ENCODE peak calls at places on chromosomes 7 and 10, in eight cellular contexts. Z is left lung; B is colonic mucosa; P is neural progenitor cell; L is CD8-positive, alpha-beta T cell; N is lung; V is left ventricle myocardium inferior; H is A549. D is an unnamed sample.

GRCh38 chr7:130352335-130353074 is 7.9 kb downstream of the CPA5 start:
- DNase-seq in B (no peak), L (no peak), Z (no peak), H (no peak), N (no peak), P (peak), V (no peak), D (no peak)

GRCh38 chr7:21651697-21652096 is 108.9 kb downstream of the DNAH11 start:
- DNase-seq in H (no peak), L (no peak), Z (no peak), V (no peak), N (no peak), B (no peak), P (no peak), D (no peak)

GRCh38 chr10:18158698-18159342 is 18.6 kb downstream of the CACNB2 start:
- DNase-seq in N (no peak), P (no peak), L (no peak), V (no peak), B (no peak), H (no peak), Z (no peak), D (no peak)

GRCh38 chr10:25555865-25556264 is 378.2 kb upstream of the MYO3A start:
- DNase-seq in H (no peak), V (no peak), Z (no peak), P (no peak), N (no peak), B (no peak), L (no peak), D (no peak)

GRCh38 chr7:74226633-74227032 is 16.8 kb downstream of the LAT2 start:
- DNase-seq in N (peak), H (no peak), P (no peak), L (no peak), V (no peak), Z (no peak), B (no peak), D (no peak)

GRCh38 chr7:4951903-4952636 is 6.9 kb downstream of the MMD2 start:
- DNase-seq in L (no peak), Z (no peak), V (no peak), N (no peak), P (peak), H (no peak), B (no peak), D (no peak)

GRCh38 chr7:156993021-156993924 is 17.2 kb downstream of the MNX1 start:
- DNase-seq in H (no peak), V (no peak), P (no peak), N (no peak), L (no peak), Z (peak), B (peak), D (no peak)

GRCh38 chr10:4754143-4754542 is 71.9 kb upstream of the AKR1E2 start:
- DNase-seq in H (no peak), P (no peak), V (no peak), N (no peak), L (no peak), Z (no peak), B (no peak), D (no peak)

GRCh38 chr10:61100882-61101281 is 156.9 kb upstream of the RHOBTB1 start:
- DNase-seq in V (no peak), L (no peak), H (no peak), Z (peak), B (no peak), N (no peak), P (no peak), D (no peak)

GRCh38 chr7:75950111-75950681 is 35.2 kb downstream of the POR start:
- DNase-seq in L (no peak), V (no peak), Z (peak), B (no peak), N (no peak), P (no peak), H (no peak), D (no peak)

GRCh38 chr7:92778972-92779371 is 57.4 kb downstream of the CDK6 start:
- DNase-seq in B (no peak), P (no peak), Z (no peak), H (no peak), N (no peak), L (no peak), V (no peak), D (peak)

GRCh38 chr7:1220958-1221745 is 11.5 kb upstream of the UNCX start:
- DNase-seq in Z (peak), L (no peak), N (no peak), B (no peak), V (no peak), H (no peak), P (peak), D (no peak)

GRCh38 chr10:131790021-131790420 is 110.8 kb upstream of the PPP2R2D start:
- DNase-seq in Z (no peak), H (peak), V (no peak), P (no peak), B (no peak), N (no peak), L (no peak), D (peak)

GRCh38 chr7:46463170-46463569 is 542.1 kb upstream of the IGFBP3 start:
- DNase-seq in N (no peak), P (no peak), V (no peak), Z (no peak), B (no peak), L (no peak), H (no peak), D (no peak)

GRCh38 chr10:80855348-80855971 is 317.8 kb downstream of the SH2D4B start:
- DNase-seq in N (no peak), L (no peak), Z (peak), H (no peak), P (peak), V (no peak), B (no peak), D (no peak)

GRCh38 chr7:103714377-103714927 is 268.4 kb upstream of the SLC26A5 start:
- DNase-seq in L (no peak), Z (no peak), P (no peak), V (no peak), N (no peak), H (no peak), B (no peak), D (no peak)

GRCh38 chr10:100081075-100082001 is at the start of gene CPN1:
- DNase-seq in H (no peak), P (no peak), V (no peak), N (no peak), B (no peak), L (no peak), Z (no peak), D (no peak)

GRCh38 chr10:42963302-42963701 is 113.6 kb upstream of the RET start:
- DNase-seq in V (peak), P (no peak), H (no peak), Z (peak), B (peak), N (no peak), L (no peak), D (peak)

GRCh38 chr10:129954916-129955315 is 9.2 kb downstream of the EBF3 start:
- DNase-seq in V (no peak), B (no peak), Z (no peak), L (no peak), P (no peak), N (no peak), H (no peak), D (no peak)

GRCh38 chr10:93566435-93567276 is at the start of gene FFAR4:
- DNase-seq in B (peak), N (no peak), Z (peak), H (peak), P (peak), V (peak), L (no peak), D (peak)

GRCh38 chr10:29319205-29319781 is 30.4 kb downstream of the LYZL1 start:
- DNase-seq in B (no peak), H (no peak), V (no peak), L (no peak), Z (no peak), N (no peak), P (no peak), D (no peak)

GRCh38 chr7:29328811-29329210 is 134.2 kb downstream of the CHN2 start:
- DNase-seq in H (no peak), V (no peak), P (no peak), L (no peak), B (no peak), Z (no peak), N (no peak), D (no peak)

GRCh38 chr7:55576753-55577152 is 4.5 kb upstream of the VOPP1 start:
- DNase-seq in N (no peak), Z (no peak), P (no peak), H (no peak), B (no peak), V (no peak), L (no peak), D (no peak)

GRCh38 chr7:2754912-2755311 is 66.9 kb downstream of the AMZ1 start:
- DNase-seq in Z (peak), L (no peak), N (no peak), V (no peak), P (no peak), B (no peak), H (no peak), D (no peak)

GRCh38 chr10:129963831-129964501 is at the start of gene EBF3:
- DNase-seq in Z (peak), H (no peak), N (no peak), V (peak), L (peak), B (peak), P (peak), D (peak)

GRCh38 chr10:118442032-118442431 is 99.9 kb upstream of the FAM204A start:
- DNase-seq in L (no peak), P (no peak), Z (no peak), N (no peak), B (no peak), V (no peak), H (no peak), D (no peak)

GRCh38 chr10:8100366-8100765 is 45.9 kb downstream of the GATA3 start:
- DNase-seq in N (no peak), B (no peak), L (no peak), V (no peak), Z (no peak), H (no peak), P (no peak), D (no peak)

GRCh38 chr10:22733992-22734391 is 19.6 kb upstream of the PIP4K2A start:
- DNase-seq in P (no peak), V (no peak), Z (no peak), B (no peak), N (no peak), L (no peak), H (no peak), D (no peak)

GRCh38 chr7:80659120-80660055 is 20.9 kb downstream of the CD36 start:
- DNase-seq in Z (no peak), N (no peak), L (no peak), P (peak), V (no peak), H (peak), B (no peak), D (no peak)

GRCh38 chr7:148790327-148790726 is 91.6 kb downstream of the CUL1 start:
- DNase-seq in V (no peak), B (no peak), Z (no peak), L (no peak), N (no peak), H (no peak), P (no peak), D (no peak)

GRCh38 chr7:74585844-74586243 is 71.7 kb upstream of the GTF2I start:
- DNase-seq in P (no peak), L (no peak), N (no peak), H (no peak), B (no peak), Z (no peak), V (no peak), D (no peak)

GRCh38 chr10:103548006-103548405 is 54.5 kb downstream of the NEURL1 start:
- DNase-seq in B (no peak), V (no peak), H (no peak), Z (no peak), N (no peak), P (no peak), L (no peak), D (no peak)

GRCh38 chr7:45586748-45587520 is 12.8 kb downstream of the ADCY1 start:
- DNase-seq in V (no peak), P (no peak), H (no peak), Z (no peak), L (no peak), B (no peak), N (no peak), D (peak)

GRCh38 chr7:27164381-27165088 is 802 bp downstream of the HOXA9 start:
- DNase-seq in B (no peak), L (no peak), H (no peak), Z (peak), N (no peak), P (peak), V (peak), D (peak)

GRCh38 chr7:125126376-125126775 is 196.8 kb upstream of the POT1 start:
- DNase-seq in H (no peak), N (no peak), Z (no peak), V (no peak), L (no peak), P (no peak), B (no peak), D (no peak)

GRCh38 chr7:125127304-125127703 is 197.7 kb upstream of the POT1 start:
- DNase-seq in B (no peak), L (no peak), P (no peak), V (no peak), H (no peak), Z (no peak), N (no peak), D (no peak)

GRCh38 chr7:125125315-125125714 is 195.7 kb upstream of the POT1 start:
- DNase-seq in H (no peak), V (no peak), Z (no peak), P (no peak), N (no peak), B (no peak), L (no peak), D (peak)

DNA sequence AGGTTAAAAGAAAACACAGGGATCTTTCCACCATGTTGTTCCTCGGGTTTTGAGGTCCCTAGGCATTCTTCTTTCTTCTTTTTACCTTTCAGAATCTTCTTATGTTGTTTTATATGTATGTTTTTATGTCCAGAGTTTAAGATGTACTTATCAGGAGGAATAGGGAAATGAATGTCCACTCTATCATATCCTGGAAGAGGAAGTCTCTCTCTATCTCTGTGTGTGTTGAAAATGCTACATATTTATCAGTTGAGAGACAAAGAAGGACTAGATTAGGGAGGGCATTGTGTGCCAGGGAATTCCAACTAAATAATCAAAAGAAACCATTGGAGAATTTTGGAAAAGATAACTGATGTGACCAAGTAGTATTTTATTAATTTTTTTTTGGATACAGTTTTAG is 200.5 kb upstream of the POT1 start:
- DNase-seq in P (no peak), Z (no peak), L (no peak), V (no peak), H (no peak), N (no peak), B (no peak), D (no peak)
- H3K27ac ChIP-seq in P (no peak), Z (no peak), L (no peak), V (no peak), H (no peak), N (no peak), B (no peak), D (no peak)

DNA sequence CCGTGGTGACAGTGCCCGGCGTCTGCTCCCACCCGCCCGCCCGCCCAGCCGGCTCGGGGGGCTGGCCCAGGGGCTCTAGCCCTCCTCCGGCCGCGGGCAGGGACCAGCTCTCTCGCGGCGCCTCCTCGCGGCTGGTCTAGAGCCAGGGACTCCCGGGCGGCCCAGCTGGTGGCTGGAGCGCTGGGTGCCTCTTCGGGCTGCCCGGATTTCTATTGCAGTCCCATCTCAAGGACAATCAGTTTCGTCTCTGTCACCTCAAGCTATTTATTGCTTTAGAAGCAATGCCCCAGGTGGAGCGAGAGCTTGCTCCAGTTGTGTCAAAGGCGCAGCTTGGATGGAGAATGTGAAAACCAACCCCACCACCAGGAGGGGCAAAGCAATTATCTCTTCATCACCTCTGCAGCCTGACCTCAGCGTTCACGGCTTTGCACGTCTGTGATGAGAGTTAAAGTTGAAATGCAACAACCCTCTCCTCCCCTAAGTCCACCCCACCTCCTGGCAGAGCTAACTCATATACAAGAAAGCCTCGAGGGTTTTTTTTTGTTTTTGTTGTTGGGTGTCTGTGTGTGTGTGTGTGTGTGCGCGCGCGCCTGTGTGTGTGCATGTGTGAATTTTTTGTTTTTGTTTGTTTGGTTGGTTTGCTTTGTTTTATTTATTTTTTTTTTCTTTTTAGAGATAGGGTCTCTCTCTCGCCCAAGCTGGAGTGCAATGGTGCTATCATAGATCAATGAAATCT is at the start of gene ITGA8:
- DNase-seq in Z (peak), V (no peak), P (peak), H (peak), B (peak), N (no peak), L (no peak), D (no peak)
- H3K27ac ChIP-seq in Z (peak), V (no peak), P (no peak), H (no peak), B (peak), N (peak), L (no peak), D (no peak)

GRCh38 chr10:79293841-79294705 is 53.2 kb upstream of the PPIF start:
- DNase-seq in P (no peak), V (no peak), H (no peak), Z (peak), L (no peak), B (no peak), N (peak), D (no peak)

GRCh38 chr10:79289801-79290200 is 57.5 kb upstream of the PPIF start:
- DNase-seq in Z (no peak), L (no peak), B (peak), P (no peak), V (no peak), H (no peak), N (no peak), D (no peak)

GRCh38 chr10:79292789-79293746 is 54.2 kb upstream of the PPIF start:
- DNase-seq in Z (peak), P (peak), B (no peak), L (no peak), V (no peak), H (peak), N (no peak), D (no peak)

GRCh38 chr10:79295593-79295992 is 51.7 kb upstream of the PPIF start:
- DNase-seq in P (no peak), N (peak), L (no peak), H (no peak), B (no peak), V (no peak), Z (peak), D (no peak)

GRCh38 chr10:79292026-79292425 is 55.2 kb upstream of the PPIF start:
- DNase-seq in V (no peak), B (no peak), H (no peak), P (no peak), L (no peak), N (no peak), Z (no peak), D (no peak)
- H3K27ac ChIP-seq in V (peak), B (no peak), H (no peak), P (no peak), L (no peak), N (peak), Z (peak), D (no peak)

GRCh38 chr7:6106140-6106904 is 75.1 kb downstream of the ANKRD61 start:
- DNase-seq in L (peak), B (peak), H (no peak), P (peak), Z (no peak), V (no peak), N (no peak), D (peak)
- H3K27ac ChIP-seq in L (peak), B (peak), H (peak), P (no peak), Z (peak), V (peak), N (peak), D (peak)

DNA sequence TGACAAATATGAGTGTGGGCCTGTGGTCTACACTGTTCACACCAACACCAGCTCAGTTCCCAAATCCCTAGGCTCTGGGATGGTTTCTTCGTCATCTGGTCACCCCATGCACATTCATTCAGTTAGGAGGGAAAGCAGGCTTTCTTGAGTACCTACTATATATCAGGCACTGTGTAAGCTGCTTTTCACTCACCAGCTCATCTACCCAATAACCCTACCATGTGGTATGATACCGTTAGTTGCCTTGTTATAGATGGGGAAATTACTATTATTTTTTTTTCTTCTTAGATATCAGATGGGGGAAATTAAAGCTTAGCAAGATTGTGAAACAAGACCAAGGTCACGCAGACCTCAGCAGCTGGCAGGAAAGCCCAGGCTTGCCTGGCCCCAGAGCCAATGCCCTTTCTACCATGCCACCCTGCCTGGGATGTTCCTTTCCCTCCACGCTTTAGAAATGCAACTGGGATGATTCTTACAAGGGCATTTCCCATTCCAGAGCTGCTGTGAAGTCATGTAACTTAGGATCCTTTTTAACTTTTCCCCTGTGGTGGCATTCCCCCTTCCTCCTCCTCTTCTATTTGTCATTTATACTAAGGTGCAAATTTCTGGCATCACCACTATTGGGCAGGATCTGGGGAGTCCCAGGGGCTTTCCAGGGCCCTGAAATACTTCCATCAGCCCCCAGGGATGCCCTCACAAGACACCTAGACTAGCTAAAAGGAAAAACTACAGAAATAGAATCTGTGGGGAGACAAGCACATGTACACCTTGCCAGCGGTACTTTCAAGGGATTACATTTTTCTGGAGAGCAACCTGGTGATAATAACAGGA is 93.1 kb upstream of the EFCAB10 start:
- DNase-seq in Z (no peak), V (no peak), L (no peak), H (no peak), B (no peak), P (no peak), N (no peak), D (no peak)
- H3K27ac ChIP-seq in Z (no peak), V (peak), L (no peak), H (no peak), B (no peak), P (no peak), N (peak), D (peak)

GRCh38 chr7:66790219-66790618 is 49.7 kb downstream of the RABGEF1 start:
- DNase-seq in N (no peak), P (no peak), B (no peak), Z (no peak), H (no peak), L (no peak), V (no peak), D (no peak)
- H3K27ac ChIP-seq in N (no peak), P (no peak), B (no peak), Z (no peak), H (no peak), L (no peak), V (no peak), D (no peak)

GRCh38 chr10:46014683-46015405 is 15.6 kb downstream of the NCOA4 start:
- DNase-seq in V (no peak), B (no peak), P (no peak), Z (no peak), L (no peak), H (no peak), N (no peak), D (no peak)
- H3K27ac ChIP-seq in V (no peak), B (no peak), P (no peak), Z (no peak), L (no peak), H (no peak), N (no peak), D (no peak)